ENCODE peak calls at places on chromosomes 11 and 22, in six cellular contexts. L is PC-3; O is activated CD8-positive, alpha-beta memory T cell treated with anti-CD3 and anti-CD28 coated beads for 24 hours; D is mesendoderm; G is AML-193; V is T-cell. J is an unnamed sample.

GRCh38 chr11:123421589-123421988 is 8.5 kb upstream of the GRAMD1B start:
- DNase-seq in V (no peak), L (no peak), O (no peak), D (no peak), G (peak), J (no peak)

GRCh38 chr11:114196994-114197702 is 99.1 kb upstream of the NNMT start:
- DNase-seq in V (no peak), D (no peak), L (no peak), G (no peak), O (no peak), J (no peak)

GRCh38 chr11:65899356-65900124 is 648 bp downstream of the FOSL1 start:
- DNase-seq in L (peak), D (peak), V (no peak), O (peak), G (no peak), J (peak)

GRCh38 chr11:36051235-36052072 is 107.6 kb downstream of the LDLRAD3 start:
- DNase-seq in D (no peak), O (no peak), G (no peak), V (no peak), L (no peak), J (no peak)

GRCh38 chr11:65637794-65638317 is at the start of gene SIPA1:
- DNase-seq in V (peak), D (peak), L (peak), G (peak), O (peak), J (peak)

GRCh38 chr11:67732045-67732787 is 57.8 kb upstream of the ALDH3B2 start:
- DNase-seq in L (peak), V (peak), O (peak), D (peak), G (no peak), J (no peak)

GRCh38 chr11:115984228-115984627 is 480.0 kb upstream of the CADM1 start:
- DNase-seq in V (no peak), G (no peak), O (no peak), L (no peak), D (no peak), J (no peak)

GRCh38 chr11:64875369-64876225 is 2.8 kb downstream of the EHD1 start:
- DNase-seq in L (no peak), G (peak), O (no peak), V (no peak), D (no peak), J (no peak)

GRCh38 chr11:33110083-33110482 is 51.2 kb downstream of the CSTF3 start:
- DNase-seq in O (no peak), L (no peak), V (no peak), D (no peak), G (no peak), J (no peak)

GRCh38 chr11:134332189-134332631 is 422 bp downstream of the GLB1L2 start:
- DNase-seq in O (no peak), V (no peak), G (no peak), L (no peak), D (peak), J (no peak)

GRCh38 chr11:112780351-112781043 is 180.7 kb upstream of the NCAM1 start:
- DNase-seq in V (no peak), D (no peak), G (no peak), O (peak), L (peak), J (no peak)

GRCh38 chr22:22713416-22713815 is 69.0 kb downstream of the GGTLC2 start:
- DNase-seq in V (no peak), D (no peak), L (no peak), O (no peak), G (no peak), J (peak)

GRCh38 chr11:17991799-17992433 is 20.9 kb downstream of the SERGEF start:
- DNase-seq in V (peak), L (peak), D (peak), O (no peak), G (peak), J (no peak)

GRCh38 chr22:49099496-49100124 is 728.1 kb downstream of the BRD1 start:
- DNase-seq in V (no peak), D (peak), L (peak), G (no peak), O (no peak), J (peak)

GRCh38 chr11:71240865-71241691 is 11.3 kb downstream of the SHANK2 start:
- DNase-seq in O (no peak), D (peak), V (no peak), G (no peak), L (no peak), J (peak)

GRCh38 chr11:14342906-14343305 is 16.1 kb downstream of the RRAS2 start:
- DNase-seq in D (no peak), V (no peak), L (no peak), O (no peak), G (no peak), J (no peak)

GRCh38 chr22:35352214-35353111 is 28.4 kb upstream of the HMOX1 start:
- DNase-seq in V (no peak), O (peak), G (peak), D (peak), L (peak), J (no peak)

GRCh38 chr22:30882974-30883533 is 85.5 kb downstream of the MORC2 start:
- DNase-seq in V (no peak), L (no peak), G (no peak), O (no peak), D (no peak), J (no peak)

GRCh38 chr22:30637701-30638114 is 2.1 kb downstream of the SLC35E4 start:
- DNase-seq in G (no peak), L (no peak), O (no peak), V (no peak), D (peak), J (no peak)

GRCh38 chr22:46070722-46071450 is 79.4 kb upstream of the PPARA start:
- DNase-seq in G (peak), O (no peak), D (peak), L (peak), V (no peak), J (no peak)

GRCh38 chr11:61294717-61295595 is at the start of gene VWCE:
- DNase-seq in D (peak), L (peak), G (peak), V (peak), O (peak), J (peak)

GRCh38 chr22:42913874-42914510 is 56.9 kb upstream of the ARFGAP3 start:
- DNase-seq in D (peak), V (no peak), O (no peak), G (no peak), L (no peak), J (no peak)

GRCh38 chr11:16299884-16300778 is 56.2 kb downstream of the SOX6 start:
- DNase-seq in V (no peak), O (no peak), L (no peak), D (no peak), G (no peak), J (no peak)

GRCh38 chr11:77126156-77126775 is 1.8 kb upstream of the MYO7A start:
- DNase-seq in L (no peak), V (no peak), O (no peak), D (peak), G (no peak), J (no peak)

GRCh38 chr11:72243173-72243566 is 806 bp downstream of the PHOX2A start:
- DNase-seq in O (no peak), G (no peak), V (no peak), L (no peak), D (no peak), J (no peak)

GRCh38 chr11:8080674-8081590 is at the start of gene TUB:
- DNase-seq in G (no peak), O (no peak), D (peak), V (no peak), L (no peak), J (no peak)

GRCh38 chr22:20937031-20937793 is 20.0 kb downstream of the CRKL start:
- DNase-seq in O (no peak), D (no peak), G (no peak), L (no peak), V (no peak), J (no peak)

GRCh38 chr22:41280854-41281253 is 5.1 kb downstream of the RANGAP1 start:
- DNase-seq in G (no peak), D (no peak), V (no peak), O (no peak), L (no peak), J (no peak)

GRCh38 chr11:83241291-83241946 is 44.7 kb downstream of the CCDC90B start:
- DNase-seq in L (peak), D (peak), G (peak), O (no peak), V (no peak), J (no peak)

GRCh38 chr22:29269731-29270474 is 1.8 kb downstream of the EWSR1 start:
- DNase-seq in D (peak), V (no peak), G (no peak), L (peak), O (no peak), J (peak)

GRCh38 chr11:80815752-80816453 is 1375.1 kb upstream of the TENM4 start:
- DNase-seq in D (no peak), L (peak), G (no peak), O (no peak), V (no peak), J (no peak)

J was measured in osteocyte.